ENCODE peak calls at places on chromosomes 4 and X, in six cellular contexts. One of them, this sample, is unnamed. For H3K4me1, the result is how much of the 10 kb centered on the place peaks cover.

GRCh38 chr4:150211821-150212445 is 133.7 kb downstream of the DCLK2 start:
- DNase-seq in heart left ventricle: no peak
- DNase-seq in mesendoderm: no peak
- DNase-seq in stomach: no peak
- DNase-seq in endodermal cell: no peak
- DNase-seq in pancreas: no peak
- DNase-seq in this sample: peak

GRCh38 chrX:49761481-49761880 is 65.7 kb upstream of the PAGE1 start:
- DNase-seq in pancreas: no peak
- DNase-seq in endodermal cell: no peak
- DNase-seq in mesendoderm: peak
- DNase-seq in stomach: no peak
- DNase-seq in heart left ventricle: no peak
- DNase-seq in this sample: peak

GRCh38 chrX:23820235-23820782 is 37.3 kb downstream of the SAT1 start:
- DNase-seq in pancreas: no peak
- DNase-seq in heart left ventricle: no peak
- DNase-seq in endodermal cell: no peak
- DNase-seq in stomach: no peak
- DNase-seq in mesendoderm: no peak
- DNase-seq in this sample: no peak

GRCh38 chr4:38154251-38154650 is 194.1 kb downstream of the PTTG2 start:
- DNase-seq in stomach: no peak
- DNase-seq in heart left ventricle: no peak
- DNase-seq in endodermal cell: no peak
- DNase-seq in pancreas: no peak
- DNase-seq in mesendoderm: no peak
- DNase-seq in this sample: no peak

GRCh38 chrX:38985375-38985774 is 184.1 kb downstream of the MID1IP1 start:
- DNase-seq in mesendoderm: peak
- DNase-seq in pancreas: no peak
- DNase-seq in stomach: no peak
- DNase-seq in endodermal cell: no peak
- DNase-seq in heart left ventricle: no peak
- DNase-seq in this sample: no peak

GRCh38 chrX:151973851-151974335 is 583 bp downstream of the GABRE start:
- DNase-seq in pancreas: no peak
- DNase-seq in heart left ventricle: peak
- DNase-seq in stomach: no peak
- DNase-seq in endodermal cell: no peak
- DNase-seq in mesendoderm: peak
- DNase-seq in this sample: peak

GRCh38 chrX:118577041-118577440 is 81.4 kb downstream of the DOCK11 start:
- DNase-seq in pancreas: peak
- DNase-seq in mesendoderm: no peak
- DNase-seq in stomach: peak
- DNase-seq in endodermal cell: no peak
- DNase-seq in heart left ventricle: no peak
- DNase-seq in this sample: no peak

GRCh38 chr4:92091335-92091734 is 212.4 kb upstream of the GRID2 start:
- DNase-seq in endodermal cell: peak
- DNase-seq in stomach: no peak
- DNase-seq in pancreas: no peak
- DNase-seq in mesendoderm: peak
- DNase-seq in heart left ventricle: no peak
- DNase-seq in this sample: no peak

GRCh38 chr4:176044589-176044951 is 21.1 kb upstream of the WDR17 start:
- DNase-seq in heart left ventricle: no peak
- DNase-seq in pancreas: no peak
- DNase-seq in endodermal cell: no peak
- DNase-seq in mesendoderm: no peak
- DNase-seq in stomach: no peak
- DNase-seq in this sample: no peak

GRCh38 chrX:68534696-68535095 is 35.8 kb downstream of the YIPF6 start:
- DNase-seq in mesendoderm: no peak
- DNase-seq in stomach: no peak
- DNase-seq in heart left ventricle: no peak
- DNase-seq in endodermal cell: no peak
- DNase-seq in pancreas: no peak
- DNase-seq in this sample: no peak

GRCh38 chr4:29560452-29560851 is 1159.7 kb upstream of the PCDH7 start:
- DNase-seq in mesendoderm: no peak
- DNase-seq in heart left ventricle: no peak
- DNase-seq in pancreas: no peak
- DNase-seq in stomach: no peak
- DNase-seq in endodermal cell: no peak
- DNase-seq in this sample: no peak

GRCh38 chr4:138297743-138298405 is 55.7 kb upstream of the SLC7A11 start:
- DNase-seq in mesendoderm: no peak
- DNase-seq in stomach: no peak
- DNase-seq in pancreas: no peak
- DNase-seq in endodermal cell: no peak
- DNase-seq in heart left ventricle: no peak
- DNase-seq in this sample: no peak

GRCh38 chrX:136627381-136627780 is 20.6 kb upstream of the CD40LG start:
- DNase-seq in stomach: no peak
- DNase-seq in pancreas: no peak
- DNase-seq in mesendoderm: no peak
- DNase-seq in endodermal cell: no peak
- DNase-seq in heart left ventricle: no peak
- DNase-seq in this sample: no peak
- H3K4me1 ChIP-seq in stomach: under half
- H3K4me1 ChIP-seq in pancreas: under half
- H3K4me1 ChIP-seq in mesendoderm: under half
- H3K4me1 ChIP-seq in endodermal cell: under half
- H3K4me1 ChIP-seq in heart left ventricle: under half
- H3K4me1 ChIP-seq in this sample: under half

GRCh38 chr4:143354990-143355389 is 18.3 kb downstream of the GAB1 start:
- DNase-seq in pancreas: no peak
- DNase-seq in stomach: no peak
- DNase-seq in endodermal cell: no peak
- DNase-seq in mesendoderm: no peak
- DNase-seq in heart left ventricle: no peak
- DNase-seq in this sample: no peak
- H3K4me1 ChIP-seq in pancreas: half or more
- H3K4me1 ChIP-seq in stomach: half or more
- H3K4me1 ChIP-seq in endodermal cell: under half
- H3K4me1 ChIP-seq in mesendoderm: under half
- H3K4me1 ChIP-seq in heart left ventricle: half or more
- H3K4me1 ChIP-seq in this sample: under half

GRCh38 chrX:45806410-45807121 is 605.9 kb upstream of the DIPK2B start:
- DNase-seq in pancreas: no peak
- DNase-seq in stomach: no peak
- DNase-seq in heart left ventricle: no peak
- DNase-seq in endodermal cell: no peak
- DNase-seq in mesendoderm: peak
- DNase-seq in this sample: peak
- H3K4me1 ChIP-seq in pancreas: under half
- H3K4me1 ChIP-seq in stomach: under half
- H3K4me1 ChIP-seq in heart left ventricle: under half
- H3K4me1 ChIP-seq in endodermal cell: under half
- H3K4me1 ChIP-seq in mesendoderm: under half
- H3K4me1 ChIP-seq in this sample: under half

GRCh38 chr4:168535689-168536088 is 38.8 kb downstream of the PALLD start:
- DNase-seq in stomach: no peak
- DNase-seq in mesendoderm: no peak
- DNase-seq in pancreas: no peak
- DNase-seq in heart left ventricle: no peak
- DNase-seq in endodermal cell: no peak
- DNase-seq in this sample: no peak

GRCh38 chr4:168537086-168537485 is 40.2 kb downstream of the PALLD start:
- DNase-seq in heart left ventricle: no peak
- DNase-seq in pancreas: no peak
- DNase-seq in stomach: no peak
- DNase-seq in mesendoderm: no peak
- DNase-seq in endodermal cell: no peak
- DNase-seq in this sample: no peak

GRCh38 chr4:168534535-168534934 is 37.7 kb downstream of the PALLD start:
- DNase-seq in heart left ventricle: no peak
- DNase-seq in mesendoderm: no peak
- DNase-seq in pancreas: no peak
- DNase-seq in endodermal cell: no peak
- DNase-seq in stomach: no peak
- DNase-seq in this sample: no peak

GRCh38 chr4:168537556-168537955 is 40.7 kb downstream of the PALLD start:
- DNase-seq in mesendoderm: no peak
- DNase-seq in heart left ventricle: no peak
- DNase-seq in stomach: no peak
- DNase-seq in pancreas: no peak
- DNase-seq in endodermal cell: no peak
- DNase-seq in this sample: no peak

GRCh38 chr4:168536448-168536847 is 39.6 kb downstream of the PALLD start:
- DNase-seq in heart left ventricle: no peak
- DNase-seq in mesendoderm: peak
- DNase-seq in stomach: no peak
- DNase-seq in pancreas: no peak
- DNase-seq in endodermal cell: peak
- DNase-seq in this sample: no peak
- H3K4me1 ChIP-seq in heart left ventricle: under half
- H3K4me1 ChIP-seq in mesendoderm: under half
- H3K4me1 ChIP-seq in stomach: under half
- H3K4me1 ChIP-seq in pancreas: under half
- H3K4me1 ChIP-seq in endodermal cell: under half
- H3K4me1 ChIP-seq in this sample: under half

GRCh38 chr4:184727430-184727829 is 6.5 kb downstream of the CENPU start:
- DNase-seq in stomach: no peak
- DNase-seq in endodermal cell: no peak
- DNase-seq in heart left ventricle: no peak
- DNase-seq in pancreas: no peak
- DNase-seq in mesendoderm: no peak
- DNase-seq in this sample: no peak
- H3K4me1 ChIP-seq in stomach: under half
- H3K4me1 ChIP-seq in endodermal cell: under half
- H3K4me1 ChIP-seq in heart left ventricle: under half
- H3K4me1 ChIP-seq in pancreas: under half
- H3K4me1 ChIP-seq in mesendoderm: under half
- H3K4me1 ChIP-seq in this sample: under half